ENCODE peak calls at places on chromosomes 11 and 22, in eight cellular contexts. One of them, this sample, is unnamed.
A peak's percentile ranks its signal among the peaks of the same experiment; 100 is the strongest.

GRCh38 chr11:1628506-1629325 is 859 bp upstream of the KRTAP5-5 start:
- DNase-seq in fibroblast of lung: peak; percentile 15
- DNase-seq in dorsolateral prefrontal cortex: peak; percentile 82
- DNase-seq in body of pancreas: peak; percentile 65
- DNase-seq in right lobe of liver: no peak
- DNase-seq in suprapubic skin: no peak
- DNase-seq in activated B cell treated with CpG ODN at 0.5 μM for 24 hours: peak; percentile 52
- DNase-seq in activated CD8-positive, alpha-beta T cell treated with anti-CD3 and anti-CD28 coated beads for 36 hours: peak; percentile 63
- DNase-seq in this sample: peak; percentile 39

GRCh38 chr22:42365337-42365865 is 66.8 kb downstream of the NFAM1 start:
- DNase-seq in fibroblast of lung: no peak
- DNase-seq in dorsolateral prefrontal cortex: no peak
- DNase-seq in body of pancreas: no peak
- DNase-seq in right lobe of liver: no peak
- DNase-seq in suprapubic skin: no peak
- DNase-seq in activated B cell treated with CpG ODN at 0.5 μM for 24 hours: no peak
- DNase-seq in activated CD8-positive, alpha-beta T cell treated with anti-CD3 and anti-CD28 coated beads for 36 hours: no peak
- DNase-seq in this sample: no peak

GRCh38 chr22:46390652-46391301 is 55.3 kb downstream of the TRMU start:
- DNase-seq in fibroblast of lung: peak; percentile 68
- DNase-seq in dorsolateral prefrontal cortex: peak; percentile 57
- DNase-seq in body of pancreas: peak; percentile 91
- DNase-seq in right lobe of liver: peak; percentile 85
- DNase-seq in suprapubic skin: no peak
- DNase-seq in activated B cell treated with CpG ODN at 0.5 μM for 24 hours: no peak
- DNase-seq in activated CD8-positive, alpha-beta T cell treated with anti-CD3 and anti-CD28 coated beads for 36 hours: no peak
- DNase-seq in this sample: peak; percentile 63

GRCh38 chr11:5366856-5367255 is 15.5 kb downstream of the OR51B6 start:
- DNase-seq in fibroblast of lung: no peak
- DNase-seq in dorsolateral prefrontal cortex: no peak
- DNase-seq in body of pancreas: no peak
- DNase-seq in right lobe of liver: no peak
- DNase-seq in suprapubic skin: no peak
- DNase-seq in activated B cell treated with CpG ODN at 0.5 μM for 24 hours: no peak
- DNase-seq in activated CD8-positive, alpha-beta T cell treated with anti-CD3 and anti-CD28 coated beads for 36 hours: no peak
- DNase-seq in this sample: no peak

GRCh38 chr11:117997436-117998200 is 11.4 kb downstream of the IL10RA start:
- DNase-seq in fibroblast of lung: no peak
- DNase-seq in dorsolateral prefrontal cortex: no peak
- DNase-seq in body of pancreas: no peak
- DNase-seq in right lobe of liver: no peak
- DNase-seq in suprapubic skin: no peak
- DNase-seq in activated B cell treated with CpG ODN at 0.5 μM for 24 hours: no peak
- DNase-seq in activated CD8-positive, alpha-beta T cell treated with anti-CD3 and anti-CD28 coated beads for 36 hours: peak; percentile 58
- DNase-seq in this sample: no peak

GRCh38 chr11:12936200-12936599 is 72.9 kb upstream of the RASSF10 start:
- DNase-seq in fibroblast of lung: no peak
- DNase-seq in dorsolateral prefrontal cortex: no peak
- DNase-seq in body of pancreas: no peak
- DNase-seq in right lobe of liver: no peak
- DNase-seq in suprapubic skin: no peak
- DNase-seq in activated B cell treated with CpG ODN at 0.5 μM for 24 hours: no peak
- DNase-seq in activated CD8-positive, alpha-beta T cell treated with anti-CD3 and anti-CD28 coated beads for 36 hours: no peak
- DNase-seq in this sample: no peak

GRCh38 chr11:17991799-17992433 is 20.9 kb downstream of the SERGEF start:
- DNase-seq in fibroblast of lung: peak; percentile 75
- DNase-seq in dorsolateral prefrontal cortex: no peak
- DNase-seq in body of pancreas: peak; percentile 50
- DNase-seq in right lobe of liver: no peak
- DNase-seq in suprapubic skin: no peak
- DNase-seq in activated B cell treated with CpG ODN at 0.5 μM for 24 hours: no peak
- DNase-seq in activated CD8-positive, alpha-beta T cell treated with anti-CD3 and anti-CD28 coated beads for 36 hours: peak; percentile 54
- DNase-seq in this sample: peak; percentile 84

GRCh38 chr11:117687776-117688175 is 109.2 kb downstream of the DSCAML1 start:
- DNase-seq in fibroblast of lung: no peak
- DNase-seq in dorsolateral prefrontal cortex: no peak
- DNase-seq in body of pancreas: no peak
- DNase-seq in right lobe of liver: no peak
- DNase-seq in suprapubic skin: no peak
- DNase-seq in activated B cell treated with CpG ODN at 0.5 μM for 24 hours: no peak
- DNase-seq in activated CD8-positive, alpha-beta T cell treated with anti-CD3 and anti-CD28 coated beads for 36 hours: no peak
- DNase-seq in this sample: no peak

GRCh38 chr11:76610371-76610770 is 60.2 kb downstream of the LRRC32 start:
- DNase-seq in fibroblast of lung: no peak
- DNase-seq in dorsolateral prefrontal cortex: no peak
- DNase-seq in body of pancreas: no peak
- DNase-seq in right lobe of liver: no peak
- DNase-seq in suprapubic skin: no peak
- DNase-seq in activated B cell treated with CpG ODN at 0.5 μM for 24 hours: no peak
- DNase-seq in activated CD8-positive, alpha-beta T cell treated with anti-CD3 and anti-CD28 coated beads for 36 hours: no peak
- DNase-seq in this sample: no peak

GRCh38 chr22:20380486-20380885 is 13.5 kb upstream of the ZNF74 start:
- DNase-seq in fibroblast of lung: no peak
- DNase-seq in dorsolateral prefrontal cortex: no peak
- DNase-seq in body of pancreas: no peak
- DNase-seq in right lobe of liver: no peak
- DNase-seq in suprapubic skin: no peak
- DNase-seq in activated B cell treated with CpG ODN at 0.5 μM for 24 hours: no peak
- DNase-seq in activated CD8-positive, alpha-beta T cell treated with anti-CD3 and anti-CD28 coated beads for 36 hours: no peak
- DNase-seq in this sample: no peak

GRCh38 chr11:34050536-34050935 is 995 bp upstream of the CAPRIN1 start:
- DNase-seq in fibroblast of lung: peak; percentile 44
- DNase-seq in dorsolateral prefrontal cortex: no peak
- DNase-seq in body of pancreas: no peak
- DNase-seq in right lobe of liver: no peak
- DNase-seq in suprapubic skin: no peak
- DNase-seq in activated B cell treated with CpG ODN at 0.5 μM for 24 hours: no peak
- DNase-seq in activated CD8-positive, alpha-beta T cell treated with anti-CD3 and anti-CD28 coated beads for 36 hours: no peak
- DNase-seq in this sample: peak; percentile 55

GRCh38 chr22:30328466-30329049 is 1.8 kb upstream of the TBC1D10A start:
- DNase-seq in fibroblast of lung: no peak
- DNase-seq in dorsolateral prefrontal cortex: no peak
- DNase-seq in body of pancreas: no peak
- DNase-seq in right lobe of liver: no peak
- DNase-seq in suprapubic skin: no peak
- DNase-seq in activated B cell treated with CpG ODN at 0.5 μM for 24 hours: no peak
- DNase-seq in activated CD8-positive, alpha-beta T cell treated with anti-CD3 and anti-CD28 coated beads for 36 hours: no peak
- DNase-seq in this sample: no peak

GRCh38 chr11:95341246-95341645 is 110.2 kb upstream of the SESN3 start:
- DNase-seq in fibroblast of lung: peak; percentile 77
- DNase-seq in dorsolateral prefrontal cortex: no peak
- DNase-seq in body of pancreas: no peak
- DNase-seq in right lobe of liver: no peak
- DNase-seq in suprapubic skin: no peak
- DNase-seq in activated B cell treated with CpG ODN at 0.5 μM for 24 hours: no peak
- DNase-seq in activated CD8-positive, alpha-beta T cell treated with anti-CD3 and anti-CD28 coated beads for 36 hours: no peak
- DNase-seq in this sample: no peak

GRCh38 chr11:119376197-119376847 is 5.2 kb downstream of the USP2 start:
- DNase-seq in fibroblast of lung: peak; percentile 36
- DNase-seq in dorsolateral prefrontal cortex: peak; percentile 94
- DNase-seq in body of pancreas: peak; percentile 72
- DNase-seq in right lobe of liver: peak; percentile 81
- DNase-seq in suprapubic skin: no peak
- DNase-seq in activated B cell treated with CpG ODN at 0.5 μM for 24 hours: no peak
- DNase-seq in activated CD8-positive, alpha-beta T cell treated with anti-CD3 and anti-CD28 coated beads for 36 hours: no peak
- DNase-seq in this sample: no peak

GRCh38 chr11:133065847-133066485 is 466.3 kb downstream of the OPCML start:
- DNase-seq in fibroblast of lung: no peak
- DNase-seq in dorsolateral prefrontal cortex: no peak
- DNase-seq in body of pancreas: no peak
- DNase-seq in right lobe of liver: no peak
- DNase-seq in suprapubic skin: peak; percentile 69
- DNase-seq in activated B cell treated with CpG ODN at 0.5 μM for 24 hours: no peak
- DNase-seq in activated CD8-positive, alpha-beta T cell treated with anti-CD3 and anti-CD28 coated beads for 36 hours: no peak
- DNase-seq in this sample: no peak

GRCh38 chr11:83599066-83599465 is 312.9 kb upstream of the CCDC90B start:
- DNase-seq in fibroblast of lung: no peak
- DNase-seq in dorsolateral prefrontal cortex: no peak
- DNase-seq in body of pancreas: no peak
- DNase-seq in right lobe of liver: no peak
- DNase-seq in suprapubic skin: no peak
- DNase-seq in activated B cell treated with CpG ODN at 0.5 μM for 24 hours: no peak
- DNase-seq in activated CD8-positive, alpha-beta T cell treated with anti-CD3 and anti-CD28 coated beads for 36 hours: no peak
- DNase-seq in this sample: no peak

GRCh38 chr11:60914620-60915249 is 777 bp downstream of the TMEM109 start:
- DNase-seq in fibroblast of lung: peak; percentile 31
- DNase-seq in dorsolateral prefrontal cortex: peak; percentile 60
- DNase-seq in body of pancreas: no peak
- DNase-seq in right lobe of liver: no peak
- DNase-seq in suprapubic skin: no peak
- DNase-seq in activated B cell treated with CpG ODN at 0.5 μM for 24 hours: no peak
- DNase-seq in activated CD8-positive, alpha-beta T cell treated with anti-CD3 and anti-CD28 coated beads for 36 hours: peak; percentile 59
- DNase-seq in this sample: peak; percentile 47

GRCh38 chr22:42180349-42180842 is 49.8 kb upstream of the CYP2D6 start:
- DNase-seq in fibroblast of lung: peak; percentile 15
- DNase-seq in dorsolateral prefrontal cortex: no peak
- DNase-seq in body of pancreas: no peak
- DNase-seq in right lobe of liver: no peak
- DNase-seq in suprapubic skin: no peak
- DNase-seq in activated B cell treated with CpG ODN at 0.5 μM for 24 hours: no peak
- DNase-seq in activated CD8-positive, alpha-beta T cell treated with anti-CD3 and anti-CD28 coated beads for 36 hours: peak; percentile 67
- DNase-seq in this sample: no peak

GRCh38 chr11:93842461-93842860 is 8.0 kb downstream of the VSTM5 start:
- DNase-seq in fibroblast of lung: peak; percentile 53
- DNase-seq in dorsolateral prefrontal cortex: no peak
- DNase-seq in body of pancreas: no peak
- DNase-seq in right lobe of liver: no peak
- DNase-seq in suprapubic skin: no peak
- DNase-seq in activated B cell treated with CpG ODN at 0.5 μM for 24 hours: no peak
- DNase-seq in activated CD8-positive, alpha-beta T cell treated with anti-CD3 and anti-CD28 coated beads for 36 hours: no peak
- DNase-seq in this sample: peak; percentile 38

GRCh38 chr11:112878228-112878627 is 83.0 kb upstream of the NCAM1 start:
- DNase-seq in fibroblast of lung: no peak
- DNase-seq in dorsolateral prefrontal cortex: no peak
- DNase-seq in body of pancreas: no peak
- DNase-seq in right lobe of liver: no peak
- DNase-seq in suprapubic skin: no peak
- DNase-seq in activated B cell treated with CpG ODN at 0.5 μM for 24 hours: no peak
- DNase-seq in activated CD8-positive, alpha-beta T cell treated with anti-CD3 and anti-CD28 coated beads for 36 hours: no peak
- DNase-seq in this sample: no peak

GRCh38 chr11:84566681-84567080 is 1060.5 kb downstream of the DLG2 start:
- DNase-seq in fibroblast of lung: no peak
- DNase-seq in dorsolateral prefrontal cortex: no peak
- DNase-seq in body of pancreas: no peak
- DNase-seq in right lobe of liver: no peak
- DNase-seq in suprapubic skin: no peak
- DNase-seq in activated B cell treated with CpG ODN at 0.5 μM for 24 hours: no peak
- DNase-seq in activated CD8-positive, alpha-beta T cell treated with anti-CD3 and anti-CD28 coated beads for 36 hours: no peak
- DNase-seq in this sample: no peak

GRCh38 chr11:22730319-22730718 is 63.9 kb downstream of the GAS2 start:
- DNase-seq in fibroblast of lung: peak; percentile 23
- DNase-seq in dorsolateral prefrontal cortex: no peak
- DNase-seq in body of pancreas: no peak
- DNase-seq in right lobe of liver: no peak
- DNase-seq in suprapubic skin: no peak
- DNase-seq in activated B cell treated with CpG ODN at 0.5 μM for 24 hours: no peak
- DNase-seq in activated CD8-positive, alpha-beta T cell treated with anti-CD3 and anti-CD28 coated beads for 36 hours: peak; percentile 11
- DNase-seq in this sample: peak; percentile 33
- TF ChIP-seq CTCF in fibroblast of lung: no peak
- TF ChIP-seq CTCF in dorsolateral prefrontal cortex: no peak
- TF ChIP-seq CTCF in body of pancreas: peak; percentile 45
- TF ChIP-seq CTCF in right lobe of liver: peak; percentile 38
- TF ChIP-seq CTCF in suprapubic skin: no peak
- TF ChIP-seq CTCF in activated B cell treated with CpG ODN at 0.5 μM for 24 hours: no peak
- TF ChIP-seq CTCF in activated CD8-positive, alpha-beta T cell treated with anti-CD3 and anti-CD28 coated beads for 36 hours: peak; percentile 32
- TF ChIP-seq CTCF in this sample: peak; percentile 21

GRCh38 chr11:396511-396947 is 2.5 kb downstream of the PKP3 start:
- DNase-seq in fibroblast of lung: peak; percentile 33
- DNase-seq in dorsolateral prefrontal cortex: no peak
- DNase-seq in body of pancreas: no peak
- DNase-seq in right lobe of liver: no peak
- DNase-seq in suprapubic skin: no peak
- DNase-seq in activated B cell treated with CpG ODN at 0.5 μM for 24 hours: no peak
- DNase-seq in activated CD8-positive, alpha-beta T cell treated with anti-CD3 and anti-CD28 coated beads for 36 hours: peak; percentile 45
- DNase-seq in this sample: peak; percentile 36
- TF ChIP-seq CTCF in fibroblast of lung: peak; percentile 33
- TF ChIP-seq CTCF in dorsolateral prefrontal cortex: no peak
- TF ChIP-seq CTCF in body of pancreas: no peak
- TF ChIP-seq CTCF in right lobe of liver: no peak
- TF ChIP-seq CTCF in suprapubic skin: no peak
- TF ChIP-seq CTCF in activated B cell treated with CpG ODN at 0.5 μM for 24 hours: no peak
- TF ChIP-seq CTCF in activated CD8-positive, alpha-beta T cell treated with anti-CD3 and anti-CD28 coated beads for 36 hours: peak; percentile 21
- TF ChIP-seq CTCF in this sample: peak; percentile 50

GRCh38 chr11:67045314-67045713 is 11.3 kb upstream of the RHOD start:
- DNase-seq in fibroblast of lung: peak; percentile 85
- DNase-seq in dorsolateral prefrontal cortex: peak; percentile 72
- DNase-seq in body of pancreas: no peak
- DNase-seq in right lobe of liver: no peak
- DNase-seq in suprapubic skin: no peak
- DNase-seq in activated B cell treated with CpG ODN at 0.5 μM for 24 hours: no peak
- DNase-seq in activated CD8-positive, alpha-beta T cell treated with anti-CD3 and anti-CD28 coated beads for 36 hours: no peak
- DNase-seq in this sample: peak; percentile 95
- TF ChIP-seq CTCF in fibroblast of lung: no peak
- TF ChIP-seq CTCF in dorsolateral prefrontal cortex: no peak
- TF ChIP-seq CTCF in body of pancreas: no peak
- TF ChIP-seq CTCF in right lobe of liver: no peak
- TF ChIP-seq CTCF in suprapubic skin: no peak
- TF ChIP-seq CTCF in activated B cell treated with CpG ODN at 0.5 μM for 24 hours: no peak
- TF ChIP-seq CTCF in activated CD8-positive, alpha-beta T cell treated with anti-CD3 and anti-CD28 coated beads for 36 hours: no peak
- TF ChIP-seq CTCF in this sample: no peak

GRCh38 chr11:35458846-35459245 is 39.5 kb upstream of the SLC1A2 start:
- DNase-seq in fibroblast of lung: no peak
- DNase-seq in dorsolateral prefrontal cortex: no peak
- DNase-seq in body of pancreas: no peak
- DNase-seq in right lobe of liver: no peak
- DNase-seq in suprapubic skin: no peak
- DNase-seq in activated B cell treated with CpG ODN at 0.5 μM for 24 hours: no peak
- DNase-seq in activated CD8-positive, alpha-beta T cell treated with anti-CD3 and anti-CD28 coated beads for 36 hours: no peak
- DNase-seq in this sample: peak; percentile 23

GRCh38 chr11:35466058-35466457 is 46.7 kb upstream of the SLC1A2 start:
- DNase-seq in fibroblast of lung: no peak
- DNase-seq in dorsolateral prefrontal cortex: no peak
- DNase-seq in body of pancreas: no peak
- DNase-seq in right lobe of liver: no peak
- DNase-seq in suprapubic skin: no peak
- DNase-seq in activated B cell treated with CpG ODN at 0.5 μM for 24 hours: no peak
- DNase-seq in activated CD8-positive, alpha-beta T cell treated with anti-CD3 and anti-CD28 coated beads for 36 hours: no peak
- DNase-seq in this sample: no peak

GRCh38 chr11:35464308-35464707 is 45.0 kb upstream of the SLC1A2 start:
- DNase-seq in fibroblast of lung: peak; percentile 21
- DNase-seq in dorsolateral prefrontal cortex: no peak
- DNase-seq in body of pancreas: no peak
- DNase-seq in right lobe of liver: no peak
- DNase-seq in suprapubic skin: no peak
- DNase-seq in activated B cell treated with CpG ODN at 0.5 μM for 24 hours: no peak
- DNase-seq in activated CD8-positive, alpha-beta T cell treated with anti-CD3 and anti-CD28 coated beads for 36 hours: no peak
- DNase-seq in this sample: no peak

GRCh38 chr11:35463211-35463810 is 44.0 kb upstream of the SLC1A2 start:
- DNase-seq in fibroblast of lung: no peak
- DNase-seq in dorsolateral prefrontal cortex: no peak
- DNase-seq in body of pancreas: no peak
- DNase-seq in right lobe of liver: no peak
- DNase-seq in suprapubic skin: no peak
- DNase-seq in activated B cell treated with CpG ODN at 0.5 μM for 24 hours: no peak
- DNase-seq in activated CD8-positive, alpha-beta T cell treated with anti-CD3 and anti-CD28 coated beads for 36 hours: no peak
- DNase-seq in this sample: no peak

DNA sequence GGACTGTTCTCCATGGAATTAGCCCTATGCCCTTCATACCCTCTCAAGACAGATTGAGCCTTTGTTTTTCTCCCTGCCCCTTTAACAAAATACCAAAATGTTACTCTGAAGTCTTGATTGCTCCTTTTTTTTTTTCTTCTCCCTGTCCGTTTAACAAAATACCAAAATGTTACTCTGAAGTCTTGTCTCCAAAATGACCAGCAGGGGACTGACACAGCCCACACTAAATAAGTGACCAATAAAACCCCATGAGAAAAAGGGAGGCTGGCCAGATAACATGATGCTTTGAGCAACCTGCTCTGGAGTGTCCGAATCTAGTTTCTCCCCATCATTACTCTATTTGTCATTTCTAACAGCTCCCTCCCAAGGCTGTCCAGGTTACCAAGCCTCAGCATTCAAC is 42.6 kb upstream of the SLC1A2 start:
- DNase-seq in fibroblast of lung: no peak
- DNase-seq in dorsolateral prefrontal cortex: no peak
- DNase-seq in body of pancreas: no peak
- DNase-seq in right lobe of liver: no peak
- DNase-seq in suprapubic skin: no peak
- DNase-seq in activated B cell treated with CpG ODN at 0.5 μM for 24 hours: no peak
- DNase-seq in activated CD8-positive, alpha-beta T cell treated with anti-CD3 and anti-CD28 coated beads for 36 hours: no peak
- DNase-seq in this sample: no peak
- TF ChIP-seq CTCF in fibroblast of lung: no peak
- TF ChIP-seq CTCF in dorsolateral prefrontal cortex: no peak
- TF ChIP-seq CTCF in body of pancreas: no peak
- TF ChIP-seq CTCF in right lobe of liver: no peak
- TF ChIP-seq CTCF in suprapubic skin: no peak
- TF ChIP-seq CTCF in activated B cell treated with CpG ODN at 0.5 μM for 24 hours: no peak
- TF ChIP-seq CTCF in activated CD8-positive, alpha-beta T cell treated with anti-CD3 and anti-CD28 coated beads for 36 hours: no peak
- TF ChIP-seq CTCF in this sample: no peak

This sample was measured in choroid plexus epithelial cell.